ENCODE peak calls at places on chromosomes 11 and 22, in four cellular contexts. X is EL, K is upper lobe of right lung, L is GM19239. G is an unnamed sample.

GRCh38 chr22:36612458-36612857 is 83.5 kb upstream of the EIF3D start:
- DNase-seq in X (peak; percentile 55), K (no peak), L (no peak), G (no peak)

GRCh38 chr11:114068327-114068726 is 8.8 kb downstream of the ZBTB16 start:
- DNase-seq in X (no peak), K (no peak), L (no peak), G (no peak)

GRCh38 chr22:25777411-25777810 is 35.4 kb downstream of the MYO18B start:
- DNase-seq in X (no peak), K (no peak), L (no peak), G (no peak)

GRCh38 chr11:128054323-128054910 is 532.9 kb downstream of the ETS1 start:
- DNase-seq in X (peak; percentile 28), K (no peak), L (no peak), G (no peak)

GRCh38 chr11:69153661-69154060 is 2.1 kb upstream of the SMIM38 start:
- DNase-seq in X (peak; percentile 45), K (no peak), L (no peak), G (no peak)

GRCh38 chr11:1126935-1127663 is 30.7 kb upstream of the MUC5AC start:
- DNase-seq in X (no peak), K (peak; percentile 60), L (no peak), G (no peak)

GRCh38 chr11:61488651-61489291 is 19.8 kb upstream of the LRRC10B start:
- DNase-seq in X (no peak), K (no peak), L (no peak), G (no peak)

GRCh38 chr11:59680287-59681154 is 11.7 kb upstream of the PATL1 start:
- DNase-seq in X (peak; percentile 76), K (peak; percentile 78), L (no peak), G (peak; percentile 36)

GRCh38 chr22:50508897-50509296 is 873 bp downstream of the NCAPH2 start:
- DNase-seq in X (no peak), K (no peak), L (no peak), G (no peak)

GRCh38 chr11:9571071-9571765 is 2.3 kb upstream of the WEE1 start:
- DNase-seq in X (no peak), K (no peak), L (no peak), G (no peak)

GRCh38 chr11:62567018-62567633 is 6.6 kb downstream of the EEF1G start:
- DNase-seq in X (no peak), K (no peak), L (no peak), G (no peak)

GRCh38 chr22:33271390-33272161 is 213.4 kb upstream of the SYN3 start:
- DNase-seq in X (no peak), K (no peak), L (peak; percentile 31), G (no peak)

GRCh38 chr11:12029738-12030363 is 21.4 kb upstream of the DKK3 start:
- DNase-seq in X (peak; percentile 74), K (no peak), L (no peak), G (peak; percentile 59)

GRCh38 chr11:120608760-120609211 is 97.2 kb downstream of the GRIK4 start:
- DNase-seq in X (no peak), K (no peak), L (no peak), G (no peak)

GRCh38 chr11:73530109-73530508 is 67.8 kb downstream of the FAM168A start:
- DNase-seq in X (no peak), K (no peak), L (no peak), G (no peak)

GRCh38 chr11:47915407-47916137 is 64.8 kb upstream of the PTPRJ start:
- DNase-seq in X (no peak), K (no peak), L (no peak), G (no peak)

GRCh38 chr22:40953446-40953845 is 2.3 kb downstream of the RBX1 start:
- DNase-seq in X (peak; percentile 50), K (no peak), L (no peak), G (no peak)

GRCh38 chr22:39219071-39220050 is 25.4 kb downstream of the PDGFB start:
- DNase-seq in X (no peak), K (peak; percentile 32), L (no peak), G (no peak)

GRCh38 chr22:21837184-21837979 is 30.1 kb downstream of the MAPK1 start:
- DNase-seq in X (peak; percentile 91), K (no peak), L (no peak), G (peak; percentile 58)

GRCh38 chr11:19185516-19186052 is 16.2 kb downstream of the CSRP3 start:
- DNase-seq in X (no peak), K (no peak), L (no peak), G (no peak)

GRCh38 chr22:45997077-45997774 is 20.3 kb upstream of the WNT7B start:
- DNase-seq in X (peak; percentile 98), K (peak; percentile 89), L (no peak), G (peak; percentile 63)

GRCh38 chr22:38203855-38204497 is 2.2 kb downstream of the MAFF start:
- DNase-seq in X (peak; percentile 81), K (no peak), L (no peak), G (no peak)

GRCh38 chr22:20727118-20728015 is 46.5 kb upstream of the SERPIND1 start:
- DNase-seq in X (no peak), K (no peak), L (no peak), G (no peak)

GRCh38 chr11:420911-421321 is 6.1 kb upstream of the SIGIRR start:
- DNase-seq in X (no peak), K (no peak), L (no peak), G (no peak)

GRCh38 chr11:110833033-110833484 is 120.8 kb upstream of the ARHGAP20 start:
- DNase-seq in X (peak; percentile 43), K (no peak), L (no peak), G (no peak)

GRCh38 chr11:126655807-126656128 is 300.3 kb downstream of the ST3GAL4 start:
- DNase-seq in X (no peak), K (no peak), L (no peak), G (no peak)

GRCh38 chr11:29272019-29272654 is 744.7 kb downstream of the KCNA4 start:
- DNase-seq in X (peak; percentile 56), K (no peak), L (no peak), G (no peak)

GRCh38 chr11:115158053-115158452 is 346.2 kb downstream of the CADM1 start:
- DNase-seq in X (no peak), K (no peak), L (no peak), G (no peak)

GRCh38 chr11:11782532-11783110 is 59.2 kb upstream of the USP47 start:
- DNase-seq in X (no peak), K (no peak), L (no peak), G (no peak)

GRCh38 chr11:86464509-86465221 is 90.0 kb downstream of the CCDC81 start:
- DNase-seq in X (no peak), K (no peak), L (no peak), G (no peak)

GRCh38 chr11:73388241-73389133 is 12.3 kb downstream of the RELT start:
- DNase-seq in X (peak; percentile 76), K (no peak), L (no peak), G (no peak)

GRCh38 chr11:33690290-33691050 is 10.2 kb downstream of the C11orf91 start:
- DNase-seq in X (peak; percentile 99), K (no peak), L (no peak), G (peak; percentile 99)

GRCh38 chr11:96014234-96014633 is 90.3 kb upstream of the MTMR2 start:
- DNase-seq in X (peak; percentile 50), K (no peak), L (no peak), G (no peak)

GRCh38 chr11:62599909-62600308 is 1.8 kb downstream of the MTA2 start:
- DNase-seq in X (no peak), K (no peak), L (no peak), G (no peak)

G was measured in HS-27A.